ENCODE peak calls at places on chromosomes 7 and 10, in four cellular contexts. F is retinal pigment epithelial cell, Y is heart left ventricle, N is AG10803. S is an unnamed sample.

GRCh38 chr7:100975391-100975821 is 6.0 kb downstream of the MUC12 start:
- DNase-seq in Y (no peak), N (no peak), F (no peak), S (no peak)

GRCh38 chr10:29131952-29132820 is 156.7 kb upstream of the LYZL1 start:
- DNase-seq in N (peak), F (no peak), Y (peak), S (no peak)

GRCh38 chr10:30581779-30582380 is 47.7 kb downstream of the LYZL2 start:
- DNase-seq in F (no peak), Y (no peak), N (peak), S (no peak)

GRCh38 chr10:131425752-131426529 is 114.4 kb upstream of the TCERG1L start:
- DNase-seq in N (no peak), Y (no peak), F (no peak), S (no peak)

GRCh38 chr10:21021843-21022594 is 124.9 kb upstream of the NEBL start:
- DNase-seq in F (no peak), N (no peak), Y (no peak), S (no peak)

GRCh38 chr10:74792726-74793125 is 33.7 kb upstream of the KAT6B start:
- DNase-seq in Y (no peak), N (no peak), F (no peak), S (no peak)

GRCh38 chr10:55374060-55374459 is 573.0 kb upstream of the PCDH15 start:
- DNase-seq in N (no peak), Y (peak), F (no peak), S (no peak)

GRCh38 chr7:127525866-127526456 is 59.4 kb downstream of the GCC1 start:
- DNase-seq in Y (no peak), N (no peak), F (no peak), S (no peak)

GRCh38 chr7:91291302-91291701 is 27.1 kb downstream of the FZD1 start:
- DNase-seq in Y (no peak), N (no peak), F (no peak), S (no peak)

GRCh38 chr10:58016614-58017013 is 251.1 kb downstream of the IPMK start:
- DNase-seq in N (no peak), F (no peak), Y (no peak), S (no peak)

GRCh38 chr7:140231779-140232491 is 55.2 kb upstream of the KDM7A start:
- DNase-seq in F (no peak), Y (no peak), N (no peak), S (no peak)

GRCh38 chr7:99368750-99369389 is 5.7 kb upstream of the ARPC1B start:
- DNase-seq in N (no peak), Y (no peak), F (no peak), S (no peak)

GRCh38 chr10:33116293-33116697 is 158.3 kb upstream of the ITGB1 start:
- DNase-seq in Y (peak), F (no peak), N (peak), S (no peak)

GRCh38 chr10:59499460-59499859 is 137.1 kb upstream of the FAM13C start:
- DNase-seq in N (no peak), F (no peak), Y (no peak), S (no peak)

GRCh38 chr10:16856567-16856966 is 39.3 kb upstream of the RSU1 start:
- DNase-seq in Y (no peak), F (no peak), N (no peak), S (no peak)

GRCh38 chr7:98066934-98067507 is 39.6 kb upstream of the LMTK2 start:
- DNase-seq in F (no peak), Y (no peak), N (no peak), S (no peak)

GRCh38 chr10:43648392-43649148 is at the start of gene ZNF32:
- DNase-seq in F (peak), Y (peak), N (peak), S (peak)

GRCh38 chr10:86066696-86067095 is 299.9 kb downstream of the GRID1 start:
- DNase-seq in Y (no peak), N (no peak), F (no peak), S (no peak)

GRCh38 chr10:26931223-26931622 is 70.5 kb upstream of the ABI1 start:
- DNase-seq in F (no peak), Y (peak), N (no peak), S (no peak)

GRCh38 chr7:33904680-33905388 is 505 bp upstream of the BMPER start:
- DNase-seq in Y (peak), F (no peak), N (peak), S (no peak)

GRCh38 chr10:1253476-1254353 is 197.5 kb downstream of the WDR37 start:
- DNase-seq in Y (no peak), N (no peak), F (no peak), S (no peak)

GRCh38 chr10:43136432-43136831 is 1.8 kb upstream of the CSGALNACT2 start:
- DNase-seq in N (no peak), Y (no peak), F (no peak), S (no peak)

GRCh38 chr10:29646238-29646902 is 11.6 kb upstream of the SVIL start:
- DNase-seq in N (peak), F (peak), Y (no peak), S (no peak)

GRCh38 chr10:33719005-33719703 is 384.7 kb upstream of the NRP1 start:
- DNase-seq in N (no peak), F (no peak), Y (peak), S (no peak)

GRCh38 chr10:28254290-28254985 is 48.4 kb downstream of the MPP7 start:
- DNase-seq in N (peak), Y (no peak), F (no peak), S (no peak)

GRCh38 chr10:106044511-106044910 is 1120.0 kb downstream of the SORCS1 start:
- DNase-seq in N (no peak), Y (no peak), F (no peak), S (no peak)

DNA sequence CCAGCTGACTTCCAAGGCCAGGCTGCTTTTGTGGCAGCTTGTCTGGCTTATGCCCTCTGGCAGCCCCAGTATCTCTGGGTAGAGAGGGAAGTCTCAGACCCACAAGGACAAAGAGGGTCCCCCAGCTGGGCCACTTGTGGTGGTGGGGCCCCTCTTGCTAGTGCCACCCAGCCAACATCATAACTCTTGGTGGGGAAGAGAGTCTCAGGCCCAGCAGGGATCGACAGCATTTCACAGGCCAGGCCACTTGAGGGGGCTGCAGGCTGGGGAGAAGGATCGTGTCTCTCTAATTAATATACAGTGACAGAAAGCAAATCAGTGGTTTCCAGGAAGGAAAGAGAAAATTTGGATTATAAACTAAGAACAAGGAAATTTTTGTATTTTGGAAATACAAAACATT is 76.0 kb downstream of the TYW1B start:
- DNase-seq in Y (no peak), N (no peak), F (no peak), S (no peak)
- TF ChIP-seq CTCF in Y (no peak), N (peak), F (peak), S (peak)

GRCh38 chr7:17234398-17235021 is 63.9 kb upstream of the AHR start:
- DNase-seq in N (peak), F (peak), Y (no peak), S (peak)
- H3K4me3 ChIP-seq in N (no peak), F (no peak), Y (no peak), S (no peak)

GRCh38 chr7:44244282-44244681 is 43.5 kb downstream of the YKT6 start:
- DNase-seq in F (no peak), N (no peak), Y (no peak), S (no peak)
- TF ChIP-seq CTCF in F (peak), N (peak), Y (peak), S (peak)

DNA sequence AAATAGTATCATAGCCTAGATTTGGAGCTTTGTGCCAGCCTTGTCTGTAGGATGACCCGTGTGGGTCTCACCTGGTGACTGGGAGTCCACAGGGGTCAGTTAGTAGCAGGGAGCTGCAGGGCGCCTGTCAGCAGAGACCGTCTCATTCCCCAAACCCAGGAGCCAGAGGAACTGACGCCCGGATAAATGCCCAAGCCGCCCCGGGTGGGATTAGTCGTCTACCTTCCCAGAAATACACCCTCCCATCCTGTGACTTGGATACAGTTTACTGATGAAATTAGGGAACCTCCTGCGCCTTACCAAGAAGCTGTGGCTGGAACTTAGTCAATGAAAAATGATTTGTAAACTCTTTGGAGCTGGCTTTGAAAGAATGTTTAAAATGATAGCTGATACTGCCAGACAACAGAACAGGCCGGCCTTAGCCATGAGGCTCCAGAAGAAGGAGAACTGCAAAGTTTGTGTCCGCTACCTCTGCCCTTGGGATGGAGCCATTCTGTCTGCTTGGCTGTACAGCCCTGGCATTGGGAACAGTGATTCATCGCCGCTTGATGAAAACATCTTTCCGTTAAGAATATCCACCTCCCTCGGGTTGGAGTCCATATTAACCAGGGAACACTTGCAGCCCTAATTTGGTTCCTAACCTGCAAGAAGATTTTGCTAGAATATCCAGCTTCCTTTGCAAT is 12.7 kb downstream of the FOXK1 start:
- DNase-seq in N (peak), Y (peak), F (no peak), S (no peak)
- H3K4me3 ChIP-seq in N (peak), Y (no peak), F (no peak), S (no peak)

GRCh38 chr10:76315240-76315639 is 883.8 kb downstream of the LRMDA start:
- DNase-seq in N (no peak), Y (no peak), F (no peak), S (no peak)
- TF ChIP-seq CTCF in N (no peak), Y (no peak), F (no peak), S (no peak)

S was measured in epithelial cell of proximal tubule.